ENCODE peak calls at places on chromosomes 6 and 20, in ten cellular contexts. One of them, this sample, is unnamed.

GRCh38 chr6:147709396-147710272 is 201.1 kb downstream of the SAMD5 start:
- DNase-seq in omental fat pad: no peak
- DNase-seq in brain microvascular endothelial cell: no peak
- DNase-seq in progenitor cell of endocrine pancreas: no peak
- DNase-seq in Peyer's patch: no peak
- DNase-seq in neural crest cell: no peak
- DNase-seq in GM13976: no peak
- DNase-seq in AG09319: no peak
- DNase-seq in lower leg skin: no peak
- DNase-seq in adrenal gland: no peak
- DNase-seq in this sample: no peak

GRCh38 chr6:75205776-75206334 is at the start of gene COL12A1:
- DNase-seq in omental fat pad: peak
- DNase-seq in brain microvascular endothelial cell: peak
- DNase-seq in progenitor cell of endocrine pancreas: peak
- DNase-seq in Peyer's patch: peak
- DNase-seq in neural crest cell: peak
- DNase-seq in GM13976: peak
- DNase-seq in AG09319: peak
- DNase-seq in lower leg skin: peak
- DNase-seq in adrenal gland: peak
- DNase-seq in this sample: no peak

GRCh38 chr20:20241966-20242365 is 125.9 kb upstream of the INSM1 start:
- DNase-seq in omental fat pad: no peak
- DNase-seq in brain microvascular endothelial cell: no peak
- DNase-seq in progenitor cell of endocrine pancreas: no peak
- DNase-seq in Peyer's patch: no peak
- DNase-seq in neural crest cell: no peak
- DNase-seq in GM13976: no peak
- DNase-seq in AG09319: no peak
- DNase-seq in lower leg skin: no peak
- DNase-seq in adrenal gland: no peak
- DNase-seq in this sample: no peak

GRCh38 chr6:27592481-27593199 is 119.7 kb upstream of the ZNF184 start:
- DNase-seq in omental fat pad: no peak
- DNase-seq in brain microvascular endothelial cell: peak
- DNase-seq in progenitor cell of endocrine pancreas: no peak
- DNase-seq in Peyer's patch: no peak
- DNase-seq in neural crest cell: peak
- DNase-seq in GM13976: peak
- DNase-seq in AG09319: peak
- DNase-seq in lower leg skin: no peak
- DNase-seq in adrenal gland: no peak
- DNase-seq in this sample: peak

GRCh38 chr20:61454053-61454452 is 202.0 kb downstream of the CDH4 start:
- DNase-seq in omental fat pad: no peak
- DNase-seq in brain microvascular endothelial cell: no peak
- DNase-seq in progenitor cell of endocrine pancreas: no peak
- DNase-seq in Peyer's patch: no peak
- DNase-seq in neural crest cell: no peak
- DNase-seq in GM13976: no peak
- DNase-seq in AG09319: no peak
- DNase-seq in lower leg skin: peak
- DNase-seq in adrenal gland: no peak
- DNase-seq in this sample: no peak

GRCh38 chr6:387293-387694 is 4.3 kb upstream of the IRF4 start:
- DNase-seq in omental fat pad: no peak
- DNase-seq in brain microvascular endothelial cell: no peak
- DNase-seq in progenitor cell of endocrine pancreas: no peak
- DNase-seq in Peyer's patch: no peak
- DNase-seq in neural crest cell: no peak
- DNase-seq in GM13976: no peak
- DNase-seq in AG09319: no peak
- DNase-seq in lower leg skin: no peak
- DNase-seq in adrenal gland: no peak
- DNase-seq in this sample: no peak

GRCh38 chr6:157486632-157487031 is 105.6 kb downstream of the ZDHHC14 start:
- DNase-seq in omental fat pad: no peak
- DNase-seq in brain microvascular endothelial cell: no peak
- DNase-seq in progenitor cell of endocrine pancreas: no peak
- DNase-seq in Peyer's patch: no peak
- DNase-seq in neural crest cell: no peak
- DNase-seq in GM13976: no peak
- DNase-seq in AG09319: no peak
- DNase-seq in lower leg skin: peak
- DNase-seq in adrenal gland: no peak
- DNase-seq in this sample: no peak

GRCh38 chr6:14130431-14131075 is 13.0 kb downstream of the CD83 start:
- DNase-seq in omental fat pad: no peak
- DNase-seq in brain microvascular endothelial cell: no peak
- DNase-seq in progenitor cell of endocrine pancreas: no peak
- DNase-seq in Peyer's patch: no peak
- DNase-seq in neural crest cell: no peak
- DNase-seq in GM13976: no peak
- DNase-seq in AG09319: no peak
- DNase-seq in lower leg skin: no peak
- DNase-seq in adrenal gland: peak
- DNase-seq in this sample: no peak

DNA sequence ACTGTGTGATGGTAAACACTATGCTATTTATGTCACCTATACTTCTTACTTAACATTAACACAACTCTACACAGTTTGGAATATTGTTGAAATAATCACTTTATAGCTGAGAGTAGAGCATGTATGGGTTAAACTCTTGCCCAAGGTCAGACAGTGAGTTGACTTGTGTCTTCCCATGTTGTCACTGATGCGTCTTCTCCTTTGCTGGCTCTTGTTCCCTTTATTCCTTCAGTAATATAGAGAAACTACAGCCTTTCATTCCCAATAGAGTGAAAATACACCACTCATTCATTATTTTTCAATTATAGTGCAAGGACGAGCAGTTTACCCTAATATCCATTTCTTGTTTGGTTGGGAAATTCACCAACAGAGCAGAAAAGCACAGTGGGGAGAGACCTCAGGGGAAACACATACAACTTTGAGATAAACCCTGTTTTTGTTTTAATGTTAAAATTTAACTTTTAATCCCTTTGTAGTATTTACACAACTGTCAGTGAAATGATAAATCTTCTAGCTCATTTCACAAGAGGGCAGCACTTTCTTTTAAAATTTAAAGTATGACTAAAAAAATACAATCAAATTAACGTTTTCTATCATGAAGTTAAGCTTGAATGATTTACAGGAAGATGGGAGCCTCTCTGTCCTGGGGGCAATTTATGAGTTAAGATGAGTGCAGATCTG is 363.0 kb downstream of the UTRN start:
- DNase-seq in omental fat pad: no peak
- DNase-seq in brain microvascular endothelial cell: no peak
- DNase-seq in progenitor cell of endocrine pancreas: no peak
- DNase-seq in Peyer's patch: no peak
- DNase-seq in neural crest cell: no peak
- DNase-seq in GM13976: no peak
- DNase-seq in AG09319: no peak
- DNase-seq in lower leg skin: no peak
- DNase-seq in adrenal gland: no peak
- DNase-seq in this sample: no peak
- TF ChIP-seq CTCF in omental fat pad: no peak
- TF ChIP-seq CTCF in brain microvascular endothelial cell: peak
- TF ChIP-seq CTCF in progenitor cell of endocrine pancreas: no peak
- TF ChIP-seq CTCF in Peyer's patch: no peak
- TF ChIP-seq CTCF in neural crest cell: no peak
- TF ChIP-seq CTCF in GM13976: no peak
- TF ChIP-seq CTCF in AG09319: no peak
- TF ChIP-seq CTCF in lower leg skin: no peak
- TF ChIP-seq CTCF in adrenal gland: no peak
- TF ChIP-seq CTCF in this sample: no peak

DNA sequence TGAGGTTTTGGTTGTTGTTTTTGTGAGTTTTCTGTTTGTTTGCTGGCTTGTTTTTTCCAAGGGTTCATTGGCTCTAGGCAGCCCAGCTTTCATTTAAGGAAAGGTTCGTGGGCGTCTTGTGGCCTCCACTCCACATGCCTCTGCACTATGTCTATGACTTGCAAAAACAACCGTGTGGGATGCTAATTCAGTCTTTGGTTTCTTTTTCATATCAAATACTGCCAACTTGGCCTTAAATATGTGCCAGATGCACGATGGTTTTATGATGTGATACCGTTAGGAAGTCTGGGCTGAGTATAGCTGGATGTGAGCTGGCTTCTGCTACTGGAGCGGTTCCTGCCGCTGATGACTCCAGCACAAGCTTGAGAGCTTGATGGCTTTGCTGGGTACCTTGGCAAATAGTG is 96.3 kb downstream of the BMP2 start:
- DNase-seq in omental fat pad: no peak
- DNase-seq in brain microvascular endothelial cell: no peak
- DNase-seq in progenitor cell of endocrine pancreas: no peak
- DNase-seq in Peyer's patch: no peak
- DNase-seq in neural crest cell: no peak
- DNase-seq in GM13976: no peak
- DNase-seq in AG09319: no peak
- DNase-seq in lower leg skin: no peak
- DNase-seq in adrenal gland: no peak
- DNase-seq in this sample: no peak
- TF ChIP-seq CTCF in omental fat pad: no peak
- TF ChIP-seq CTCF in brain microvascular endothelial cell: no peak
- TF ChIP-seq CTCF in progenitor cell of endocrine pancreas: no peak
- TF ChIP-seq CTCF in Peyer's patch: no peak
- TF ChIP-seq CTCF in neural crest cell: no peak
- TF ChIP-seq CTCF in GM13976: no peak
- TF ChIP-seq CTCF in AG09319: no peak
- TF ChIP-seq CTCF in lower leg skin: no peak
- TF ChIP-seq CTCF in adrenal gland: no peak
- TF ChIP-seq CTCF in this sample: no peak

DNA sequence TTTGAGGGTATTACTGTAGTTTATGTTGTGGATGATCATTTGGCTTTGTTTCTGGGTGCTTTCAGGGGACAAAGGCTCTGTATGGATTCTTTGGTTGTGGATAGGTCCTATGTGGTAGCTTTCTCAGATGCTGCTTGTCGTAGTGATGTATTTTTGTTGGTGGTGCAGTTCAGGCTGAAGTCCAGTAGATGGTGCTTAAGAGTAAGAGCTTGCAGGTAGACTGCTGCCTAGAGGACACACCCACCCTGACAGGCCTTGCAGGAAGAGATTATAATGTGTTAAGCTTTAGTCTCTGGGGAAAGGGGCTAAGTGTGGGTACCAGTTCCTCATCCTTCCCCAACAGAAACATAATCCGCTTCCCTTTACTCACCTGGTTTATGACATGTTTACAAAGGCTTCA is 62.6 kb upstream of the ADGRB3 start:
- DNase-seq in omental fat pad: no peak
- DNase-seq in brain microvascular endothelial cell: peak
- DNase-seq in progenitor cell of endocrine pancreas: no peak
- DNase-seq in Peyer's patch: no peak
- DNase-seq in neural crest cell: peak
- DNase-seq in GM13976: peak
- DNase-seq in AG09319: no peak
- DNase-seq in lower leg skin: no peak
- DNase-seq in adrenal gland: no peak
- DNase-seq in this sample: no peak
- TF ChIP-seq CTCF in omental fat pad: no peak
- TF ChIP-seq CTCF in brain microvascular endothelial cell: peak
- TF ChIP-seq CTCF in progenitor cell of endocrine pancreas: peak
- TF ChIP-seq CTCF in Peyer's patch: no peak
- TF ChIP-seq CTCF in neural crest cell: peak
- TF ChIP-seq CTCF in GM13976: peak
- TF ChIP-seq CTCF in AG09319: no peak
- TF ChIP-seq CTCF in lower leg skin: no peak
- TF ChIP-seq CTCF in adrenal gland: no peak
- TF ChIP-seq CTCF in this sample: no peak

GRCh38 chr6:4021133-4021861 is 57.6 kb downstream of the FAM217A start:
- DNase-seq in omental fat pad: peak
- DNase-seq in brain microvascular endothelial cell: peak
- DNase-seq in progenitor cell of endocrine pancreas: peak
- DNase-seq in Peyer's patch: peak
- DNase-seq in neural crest cell: peak
- DNase-seq in GM13976: peak
- DNase-seq in AG09319: peak
- DNase-seq in lower leg skin: peak
- DNase-seq in adrenal gland: peak
- DNase-seq in this sample: peak
- TF ChIP-seq CTCF in omental fat pad: no peak
- TF ChIP-seq CTCF in brain microvascular endothelial cell: peak
- TF ChIP-seq CTCF in progenitor cell of endocrine pancreas: peak
- TF ChIP-seq CTCF in Peyer's patch: peak
- TF ChIP-seq CTCF in neural crest cell: peak
- TF ChIP-seq CTCF in GM13976: peak
- TF ChIP-seq CTCF in AG09319: peak
- TF ChIP-seq CTCF in lower leg skin: no peak
- TF ChIP-seq CTCF in adrenal gland: peak
- TF ChIP-seq CTCF in this sample: no peak

DNA sequence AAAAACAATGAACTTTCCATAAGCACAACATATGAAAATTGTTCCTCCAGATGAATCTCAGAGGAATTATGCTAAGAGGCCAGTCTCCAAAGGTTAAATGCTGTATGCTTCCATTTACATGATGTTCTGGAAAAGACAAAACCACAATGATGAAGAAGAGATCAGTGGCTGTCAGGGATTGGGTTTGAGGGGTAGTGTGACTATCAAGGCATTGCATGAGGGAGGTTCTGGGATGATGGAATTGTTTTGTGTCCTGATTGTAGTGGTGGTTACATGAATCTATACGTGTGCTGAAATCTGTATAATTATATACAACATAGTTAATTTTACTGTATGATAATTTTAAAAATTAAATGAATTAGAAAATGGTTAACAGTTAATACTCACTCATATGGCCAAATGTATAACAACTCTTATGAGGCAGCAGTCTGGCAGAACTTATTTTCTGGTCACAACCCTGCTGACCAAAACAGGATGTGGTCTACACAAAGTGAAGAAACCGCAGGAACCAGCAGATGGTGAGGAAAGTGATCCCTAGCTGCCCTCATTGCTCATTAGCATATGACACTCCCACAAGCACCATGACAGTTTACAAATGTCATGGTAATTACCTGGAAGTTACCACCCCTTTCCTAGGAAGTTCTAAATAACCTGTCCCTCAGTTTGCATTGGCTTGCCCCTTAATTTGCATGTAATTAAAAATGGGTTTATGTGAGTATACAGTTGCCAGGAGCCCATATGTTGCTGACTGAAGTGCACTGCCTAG is 31.9 kb downstream of the NSFL1C start:
- DNase-seq in omental fat pad: no peak
- DNase-seq in brain microvascular endothelial cell: peak
- DNase-seq in progenitor cell of endocrine pancreas: no peak
- DNase-seq in Peyer's patch: no peak
- DNase-seq in neural crest cell: no peak
- DNase-seq in GM13976: peak
- DNase-seq in AG09319: peak
- DNase-seq in lower leg skin: no peak
- DNase-seq in adrenal gland: no peak
- DNase-seq in this sample: no peak
- TF ChIP-seq CTCF in omental fat pad: no peak
- TF ChIP-seq CTCF in brain microvascular endothelial cell: no peak
- TF ChIP-seq CTCF in progenitor cell of endocrine pancreas: no peak
- TF ChIP-seq CTCF in Peyer's patch: no peak
- TF ChIP-seq CTCF in neural crest cell: no peak
- TF ChIP-seq CTCF in GM13976: no peak
- TF ChIP-seq CTCF in AG09319: no peak
- TF ChIP-seq CTCF in lower leg skin: no peak
- TF ChIP-seq CTCF in adrenal gland: no peak
- TF ChIP-seq CTCF in this sample: no peak

GRCh38 chr6:46234156-46234556 is 63.4 kb upstream of the ENPP5 start:
- DNase-seq in omental fat pad: no peak
- DNase-seq in brain microvascular endothelial cell: no peak
- DNase-seq in progenitor cell of endocrine pancreas: no peak
- DNase-seq in Peyer's patch: no peak
- DNase-seq in neural crest cell: no peak
- DNase-seq in GM13976: no peak
- DNase-seq in AG09319: no peak
- DNase-seq in lower leg skin: no peak
- DNase-seq in adrenal gland: no peak
- DNase-seq in this sample: no peak
- TF ChIP-seq CTCF in omental fat pad: no peak
- TF ChIP-seq CTCF in brain microvascular endothelial cell: no peak
- TF ChIP-seq CTCF in progenitor cell of endocrine pancreas: no peak
- TF ChIP-seq CTCF in Peyer's patch: no peak
- TF ChIP-seq CTCF in neural crest cell: no peak
- TF ChIP-seq CTCF in GM13976: no peak
- TF ChIP-seq CTCF in AG09319: no peak
- TF ChIP-seq CTCF in lower leg skin: no peak
- TF ChIP-seq CTCF in adrenal gland: no peak
- TF ChIP-seq CTCF in this sample: no peak

This sample was measured in mesothelial cell of epicardium.